ENCODE peak calls at places on chromosomes 3 and 15, in seven cellular contexts. One of them, this sample, is unnamed.

GRCh38 chr3:54949491-54950044 is 21.7 kb upstream of the LRTM1 start:
- DNase-seq in CD4-positive, alpha-beta T cell: no peak
- DNase-seq in astrocyte of the spinal cord: no peak
- DNase-seq in non-pigmented ciliary epithelial cell: no peak
- DNase-seq in NCI-H524 treated with DMSO at 0.1 percent for 48 hours: no peak
- DNase-seq in RPMI8226: no peak
- DNase-seq in NCI-H2107: no peak
- DNase-seq in this sample: no peak

GRCh38 chr3:126113733-126114132 is 29.8 kb upstream of the SLC41A3 start:
- DNase-seq in CD4-positive, alpha-beta T cell: no peak
- DNase-seq in RPMI8226: peak; percentile 26
- DNase-seq in NCI-H524 treated with DMSO at 0.1 percent for 48 hours: no peak
- DNase-seq in astrocyte of the spinal cord: no peak
- DNase-seq in non-pigmented ciliary epithelial cell: no peak
- DNase-seq in NCI-H2107: no peak
- DNase-seq in this sample: no peak

GRCh38 chr15:66899555-66900350 is 165.6 kb upstream of the SMAD3 start:
- DNase-seq in non-pigmented ciliary epithelial cell: no peak
- DNase-seq in astrocyte of the spinal cord: no peak
- DNase-seq in RPMI8226: no peak
- DNase-seq in NCI-H2107: no peak
- DNase-seq in NCI-H524 treated with DMSO at 0.1 percent for 48 hours: no peak
- DNase-seq in CD4-positive, alpha-beta T cell: no peak
- DNase-seq in this sample: no peak

GRCh38 chr15:60316961-60317360 is 80.8 kb downstream of the ANXA2 start:
- DNase-seq in non-pigmented ciliary epithelial cell: no peak
- DNase-seq in NCI-H524 treated with DMSO at 0.1 percent for 48 hours: no peak
- DNase-seq in RPMI8226: no peak
- DNase-seq in NCI-H2107: no peak
- DNase-seq in CD4-positive, alpha-beta T cell: no peak
- DNase-seq in astrocyte of the spinal cord: no peak
- DNase-seq in this sample: no peak

GRCh38 chr15:80061581-80061980 is 2.1 kb downstream of the ZFAND6 start:
- DNase-seq in NCI-H524 treated with DMSO at 0.1 percent for 48 hours: no peak
- DNase-seq in astrocyte of the spinal cord: no peak
- DNase-seq in CD4-positive, alpha-beta T cell: no peak
- DNase-seq in non-pigmented ciliary epithelial cell: no peak
- DNase-seq in NCI-H2107: no peak
- DNase-seq in RPMI8226: no peak
- DNase-seq in this sample: no peak

GRCh38 chr15:80709542-80709941 is 14.4 kb downstream of the ABHD17C start:
- DNase-seq in CD4-positive, alpha-beta T cell: no peak
- DNase-seq in NCI-H2107: no peak
- DNase-seq in non-pigmented ciliary epithelial cell: no peak
- DNase-seq in NCI-H524 treated with DMSO at 0.1 percent for 48 hours: no peak
- DNase-seq in RPMI8226: no peak
- DNase-seq in astrocyte of the spinal cord: no peak
- DNase-seq in this sample: no peak

GRCh38 chr3:135911106-135911505 is 54.4 kb upstream of the PPP2R3A start:
- DNase-seq in non-pigmented ciliary epithelial cell: no peak
- DNase-seq in NCI-H524 treated with DMSO at 0.1 percent for 48 hours: no peak
- DNase-seq in RPMI8226: no peak
- DNase-seq in astrocyte of the spinal cord: no peak
- DNase-seq in NCI-H2107: no peak
- DNase-seq in CD4-positive, alpha-beta T cell: no peak
- DNase-seq in this sample: no peak

GRCh38 chr3:183481582-183481981 is 53.2 kb upstream of the MCF2L2 start:
- DNase-seq in NCI-H524 treated with DMSO at 0.1 percent for 48 hours: no peak
- DNase-seq in astrocyte of the spinal cord: no peak
- DNase-seq in NCI-H2107: no peak
- DNase-seq in non-pigmented ciliary epithelial cell: no peak
- DNase-seq in CD4-positive, alpha-beta T cell: no peak
- DNase-seq in RPMI8226: no peak
- DNase-seq in this sample: no peak

GRCh38 chr3:175664911-175665310 is 805.8 kb downstream of the NAALADL2 start:
- DNase-seq in astrocyte of the spinal cord: no peak
- DNase-seq in RPMI8226: no peak
- DNase-seq in non-pigmented ciliary epithelial cell: no peak
- DNase-seq in NCI-H2107: no peak
- DNase-seq in CD4-positive, alpha-beta T cell: no peak
- DNase-seq in NCI-H524 treated with DMSO at 0.1 percent for 48 hours: no peak
- DNase-seq in this sample: no peak

GRCh38 chr3:14490831-14491230 is 49.3 kb downstream of the GRIP2 start:
- DNase-seq in NCI-H2107: no peak
- DNase-seq in RPMI8226: no peak
- DNase-seq in non-pigmented ciliary epithelial cell: no peak
- DNase-seq in NCI-H524 treated with DMSO at 0.1 percent for 48 hours: no peak
- DNase-seq in astrocyte of the spinal cord: no peak
- DNase-seq in CD4-positive, alpha-beta T cell: no peak
- DNase-seq in this sample: no peak

GRCh38 chr3:171860830-171861535 is 17.8 kb downstream of the TMEM212 start:
- DNase-seq in CD4-positive, alpha-beta T cell: no peak
- DNase-seq in NCI-H524 treated with DMSO at 0.1 percent for 48 hours: no peak
- DNase-seq in RPMI8226: no peak
- DNase-seq in non-pigmented ciliary epithelial cell: no peak
- DNase-seq in NCI-H2107: no peak
- DNase-seq in astrocyte of the spinal cord: peak; percentile 82
- DNase-seq in this sample: no peak

GRCh38 chr15:46315540-46315939 is 680.7 kb downstream of the SQOR start:
- DNase-seq in astrocyte of the spinal cord: no peak
- DNase-seq in CD4-positive, alpha-beta T cell: no peak
- DNase-seq in RPMI8226: no peak
- DNase-seq in NCI-H524 treated with DMSO at 0.1 percent for 48 hours: peak; percentile 34
- DNase-seq in NCI-H2107: peak; percentile 6
- DNase-seq in non-pigmented ciliary epithelial cell: no peak
- DNase-seq in this sample: no peak

GRCh38 chr3:128548011-128548410 is 55.0 kb upstream of the GATA2 start:
- DNase-seq in RPMI8226: no peak
- DNase-seq in CD4-positive, alpha-beta T cell: no peak
- DNase-seq in NCI-H2107: no peak
- DNase-seq in non-pigmented ciliary epithelial cell: no peak
- DNase-seq in astrocyte of the spinal cord: no peak
- DNase-seq in NCI-H524 treated with DMSO at 0.1 percent for 48 hours: no peak
- DNase-seq in this sample: no peak

GRCh38 chr15:56732135-56732880 is 1.0 kb downstream of the ZNF280D start:
- DNase-seq in non-pigmented ciliary epithelial cell: no peak
- DNase-seq in NCI-H2107: no peak
- DNase-seq in astrocyte of the spinal cord: peak; percentile 80
- DNase-seq in CD4-positive, alpha-beta T cell: no peak
- DNase-seq in RPMI8226: peak; percentile 46
- DNase-seq in NCI-H524 treated with DMSO at 0.1 percent for 48 hours: no peak
- DNase-seq in this sample: no peak

GRCh38 chr3:104359546-104359945 is 1007.2 kb upstream of the ALCAM start:
- DNase-seq in non-pigmented ciliary epithelial cell: peak; percentile 77
- DNase-seq in astrocyte of the spinal cord: peak; percentile 93
- DNase-seq in NCI-H2107: no peak
- DNase-seq in NCI-H524 treated with DMSO at 0.1 percent for 48 hours: no peak
- DNase-seq in RPMI8226: no peak
- DNase-seq in CD4-positive, alpha-beta T cell: no peak
- DNase-seq in this sample: no peak

GRCh38 chr3:177772908-177773557 is 575.8 kb upstream of the TBL1XR1 start:
- DNase-seq in NCI-H2107: no peak
- DNase-seq in RPMI8226: peak; percentile 51
- DNase-seq in CD4-positive, alpha-beta T cell: no peak
- DNase-seq in non-pigmented ciliary epithelial cell: no peak
- DNase-seq in astrocyte of the spinal cord: no peak
- DNase-seq in NCI-H524 treated with DMSO at 0.1 percent for 48 hours: peak; percentile 36
- DNase-seq in this sample: no peak

GRCh38 chr15:101391431-101391830 is 96.4 kb upstream of the SNRPA1 start:
- DNase-seq in non-pigmented ciliary epithelial cell: no peak
- DNase-seq in CD4-positive, alpha-beta T cell: no peak
- DNase-seq in RPMI8226: no peak
- DNase-seq in astrocyte of the spinal cord: no peak
- DNase-seq in NCI-H524 treated with DMSO at 0.1 percent for 48 hours: no peak
- DNase-seq in NCI-H2107: no peak
- DNase-seq in this sample: no peak

GRCh38 chr15:93035953-93036810 is 52.8 kb downstream of the RGMA start:
- DNase-seq in non-pigmented ciliary epithelial cell: no peak
- DNase-seq in astrocyte of the spinal cord: no peak
- DNase-seq in RPMI8226: peak; percentile 76
- DNase-seq in NCI-H524 treated with DMSO at 0.1 percent for 48 hours: no peak
- DNase-seq in CD4-positive, alpha-beta T cell: peak; percentile 21
- DNase-seq in NCI-H2107: no peak
- DNase-seq in this sample: no peak

GRCh38 chr3:15794303-15794771 is 3.4 kb downstream of the ANKRD28 start:
- DNase-seq in non-pigmented ciliary epithelial cell: no peak
- DNase-seq in CD4-positive, alpha-beta T cell: no peak
- DNase-seq in astrocyte of the spinal cord: peak; percentile 87
- DNase-seq in RPMI8226: peak; percentile 59
- DNase-seq in NCI-H2107: no peak
- DNase-seq in NCI-H524 treated with DMSO at 0.1 percent for 48 hours: no peak
- DNase-seq in this sample: no peak

GRCh38 chr3:127783166-127783565 is 39.1 kb downstream of the MGLL start:
- DNase-seq in NCI-H2107: no peak
- DNase-seq in NCI-H524 treated with DMSO at 0.1 percent for 48 hours: no peak
- DNase-seq in CD4-positive, alpha-beta T cell: no peak
- DNase-seq in non-pigmented ciliary epithelial cell: no peak
- DNase-seq in RPMI8226: no peak
- DNase-seq in astrocyte of the spinal cord: no peak
- DNase-seq in this sample: peak; percentile 67

GRCh38 chr3:3353153-3353552 is 173.7 kb upstream of the CRBN start:
- DNase-seq in RPMI8226: no peak
- DNase-seq in non-pigmented ciliary epithelial cell: no peak
- DNase-seq in astrocyte of the spinal cord: no peak
- DNase-seq in NCI-H524 treated with DMSO at 0.1 percent for 48 hours: no peak
- DNase-seq in NCI-H2107: no peak
- DNase-seq in CD4-positive, alpha-beta T cell: no peak
- DNase-seq in this sample: no peak